ENCODE peak calls at places on chromosomes 4 and X, in nine cellular contexts. One of them, this sample, is unnamed.

GRCh38 chrX:12975670-12975965 is 708 bp downstream of the TMSB4X start:
- DNase-seq in fibroblast of lung: no peak
- DNase-seq in spleen: peak; percentile 90
- DNase-seq in BE2C: no peak
- DNase-seq in aorta: peak; percentile 79
- DNase-seq in ascending aorta: no peak
- DNase-seq in mucosa of descending colon: peak; percentile 45
- DNase-seq in adipocyte: no peak
- DNase-seq in prostate gland: no peak
- DNase-seq in this sample: no peak

GRCh38 chrX:40240844-40241243 is 143.1 kb upstream of the BCOR start:
- DNase-seq in BE2C: no peak
- DNase-seq in aorta: no peak
- DNase-seq in spleen: no peak
- DNase-seq in ascending aorta: no peak
- DNase-seq in mucosa of descending colon: no peak
- DNase-seq in prostate gland: no peak
- DNase-seq in adipocyte: no peak
- DNase-seq in fibroblast of lung: no peak
- DNase-seq in this sample: no peak

GRCh38 chrX:118724775-118725174 is 2.6 kb upstream of the IL13RA1 start:
- DNase-seq in spleen: no peak
- DNase-seq in ascending aorta: no peak
- DNase-seq in prostate gland: no peak
- DNase-seq in aorta: no peak
- DNase-seq in fibroblast of lung: peak; percentile 42
- DNase-seq in BE2C: no peak
- DNase-seq in mucosa of descending colon: peak; percentile 23
- DNase-seq in adipocyte: no peak
- DNase-seq in this sample: no peak

GRCh38 chr4:183860726-183861125 is 44.4 kb upstream of the STOX2 start:
- DNase-seq in adipocyte: no peak
- DNase-seq in prostate gland: peak; percentile 76
- DNase-seq in aorta: no peak
- DNase-seq in ascending aorta: no peak
- DNase-seq in fibroblast of lung: no peak
- DNase-seq in BE2C: no peak
- DNase-seq in mucosa of descending colon: no peak
- DNase-seq in spleen: no peak
- DNase-seq in this sample: no peak

GRCh38 chrX:109954955-109955354 is 48.0 kb upstream of the TMEM164 start:
- DNase-seq in adipocyte: no peak
- DNase-seq in aorta: no peak
- DNase-seq in prostate gland: no peak
- DNase-seq in spleen: no peak
- DNase-seq in mucosa of descending colon: no peak
- DNase-seq in ascending aorta: no peak
- DNase-seq in BE2C: no peak
- DNase-seq in fibroblast of lung: no peak
- DNase-seq in this sample: no peak

GRCh38 chr4:140004580-140005314 is 149.2 kb downstream of the MAML3 start:
- DNase-seq in aorta: peak; percentile 83
- DNase-seq in adipocyte: peak; percentile 83
- DNase-seq in spleen: no peak
- DNase-seq in prostate gland: peak; percentile 65
- DNase-seq in mucosa of descending colon: no peak
- DNase-seq in ascending aorta: no peak
- DNase-seq in fibroblast of lung: peak; percentile 51
- DNase-seq in BE2C: peak; percentile 84
- DNase-seq in this sample: no peak

GRCh38 chrX:86148024-86148511 is at the start of gene DACH2:
- DNase-seq in mucosa of descending colon: peak; percentile 60
- DNase-seq in spleen: peak; percentile 83
- DNase-seq in BE2C: peak; percentile 73
- DNase-seq in ascending aorta: peak; percentile 18
- DNase-seq in prostate gland: peak; percentile 75
- DNase-seq in aorta: peak; percentile 90
- DNase-seq in fibroblast of lung: peak; percentile 78
- DNase-seq in adipocyte: peak; percentile 66
- DNase-seq in this sample: peak; percentile 12

GRCh38 chr4:41505161-41505653 is 32.8 kb upstream of the LIMCH1 start:
- DNase-seq in spleen: no peak
- DNase-seq in adipocyte: peak; percentile 10
- DNase-seq in BE2C: peak; percentile 68
- DNase-seq in aorta: peak; percentile 77
- DNase-seq in ascending aorta: peak; percentile 21
- DNase-seq in mucosa of descending colon: no peak
- DNase-seq in prostate gland: no peak
- DNase-seq in fibroblast of lung: peak; percentile 45
- DNase-seq in this sample: no peak

GRCh38 chrX:130378008-130378669 is 7.3 kb downstream of the GPR119 start:
- DNase-seq in adipocyte: no peak
- DNase-seq in spleen: no peak
- DNase-seq in aorta: no peak
- DNase-seq in mucosa of descending colon: no peak
- DNase-seq in prostate gland: no peak
- DNase-seq in fibroblast of lung: no peak
- DNase-seq in BE2C: no peak
- DNase-seq in ascending aorta: no peak
- DNase-seq in this sample: no peak

GRCh38 chrX:53449632-53450031 is 15.5 kb upstream of the HSD17B10 start:
- DNase-seq in adipocyte: no peak
- DNase-seq in ascending aorta: no peak
- DNase-seq in spleen: no peak
- DNase-seq in mucosa of descending colon: no peak
- DNase-seq in BE2C: no peak
- DNase-seq in aorta: no peak
- DNase-seq in fibroblast of lung: no peak
- DNase-seq in prostate gland: no peak
- DNase-seq in this sample: no peak

GRCh38 chr4:70749313-70749712 is 27.5 kb downstream of the RUFY3 start:
- DNase-seq in ascending aorta: no peak
- DNase-seq in BE2C: no peak
- DNase-seq in spleen: no peak
- DNase-seq in fibroblast of lung: no peak
- DNase-seq in aorta: no peak
- DNase-seq in adipocyte: no peak
- DNase-seq in mucosa of descending colon: no peak
- DNase-seq in prostate gland: no peak
- DNase-seq in this sample: no peak

GRCh38 chr4:140049024-140049923 is 104.7 kb downstream of the MAML3 start:
- DNase-seq in BE2C: peak; percentile 85
- DNase-seq in spleen: peak; percentile 80
- DNase-seq in fibroblast of lung: peak; percentile 59
- DNase-seq in adipocyte: peak; percentile 33
- DNase-seq in mucosa of descending colon: peak; percentile 67
- DNase-seq in aorta: no peak
- DNase-seq in prostate gland: peak; percentile 71
- DNase-seq in ascending aorta: peak; percentile 18
- DNase-seq in this sample: peak; percentile 58

GRCh38 chrX:153519569-153520285 is 2.3 kb downstream of the ATP2B3 start:
- DNase-seq in BE2C: no peak
- DNase-seq in ascending aorta: no peak
- DNase-seq in fibroblast of lung: peak; percentile 6
- DNase-seq in mucosa of descending colon: no peak
- DNase-seq in prostate gland: no peak
- DNase-seq in spleen: no peak
- DNase-seq in adipocyte: peak; percentile 13
- DNase-seq in aorta: no peak
- DNase-seq in this sample: no peak

GRCh38 chr4:16693641-16694040 is 204.8 kb downstream of the LDB2 start:
- DNase-seq in BE2C: no peak
- DNase-seq in fibroblast of lung: no peak
- DNase-seq in adipocyte: no peak
- DNase-seq in prostate gland: no peak
- DNase-seq in aorta: no peak
- DNase-seq in ascending aorta: no peak
- DNase-seq in mucosa of descending colon: no peak
- DNase-seq in spleen: no peak
- DNase-seq in this sample: no peak

GRCh38 chrX:101462892-101463291 is 22.4 kb upstream of the ARMCX4 start:
- DNase-seq in ascending aorta: no peak
- DNase-seq in mucosa of descending colon: peak; percentile 7
- DNase-seq in adipocyte: peak; percentile 36
- DNase-seq in prostate gland: peak; percentile 4
- DNase-seq in aorta: no peak
- DNase-seq in BE2C: peak; percentile 11
- DNase-seq in fibroblast of lung: peak; percentile 29
- DNase-seq in spleen: no peak
- DNase-seq in this sample: no peak

GRCh38 chr4:20320232-20320631 is 68.5 kb downstream of the SLIT2 start:
- DNase-seq in BE2C: no peak
- DNase-seq in ascending aorta: no peak
- DNase-seq in adipocyte: no peak
- DNase-seq in mucosa of descending colon: no peak
- DNase-seq in spleen: no peak
- DNase-seq in aorta: no peak
- DNase-seq in fibroblast of lung: no peak
- DNase-seq in prostate gland: no peak
- DNase-seq in this sample: no peak

GRCh38 chrX:45363596-45363995 is 162.9 kb upstream of the DIPK2B start:
- DNase-seq in aorta: no peak
- DNase-seq in mucosa of descending colon: no peak
- DNase-seq in adipocyte: no peak
- DNase-seq in spleen: no peak
- DNase-seq in BE2C: no peak
- DNase-seq in fibroblast of lung: no peak
- DNase-seq in prostate gland: no peak
- DNase-seq in ascending aorta: no peak
- DNase-seq in this sample: no peak

GRCh38 chrX:45372151-45372550 is 171.5 kb upstream of the DIPK2B start:
- DNase-seq in adipocyte: no peak
- DNase-seq in BE2C: no peak
- DNase-seq in mucosa of descending colon: no peak
- DNase-seq in fibroblast of lung: no peak
- DNase-seq in aorta: no peak
- DNase-seq in ascending aorta: no peak
- DNase-seq in spleen: no peak
- DNase-seq in prostate gland: no peak
- DNase-seq in this sample: no peak

GRCh38 chrX:45368705-45369104 is 168.0 kb upstream of the DIPK2B start:
- DNase-seq in BE2C: no peak
- DNase-seq in mucosa of descending colon: no peak
- DNase-seq in prostate gland: no peak
- DNase-seq in aorta: no peak
- DNase-seq in ascending aorta: no peak
- DNase-seq in adipocyte: no peak
- DNase-seq in fibroblast of lung: no peak
- DNase-seq in spleen: no peak
- DNase-seq in this sample: no peak
- H3K4me1 ChIP-seq in BE2C: no peaks in the 10 kb centered on the region
- H3K4me1 ChIP-seq in mucosa of descending colon: no peaks in the 10 kb centered on the region
- H3K4me1 ChIP-seq in prostate gland: no peaks in the 10 kb centered on the region
- H3K4me1 ChIP-seq in aorta: no peaks in the 10 kb centered on the region
- H3K4me1 ChIP-seq in ascending aorta: no peaks in the 10 kb centered on the region
- H3K4me1 ChIP-seq in adipocyte: no peaks in the 10 kb centered on the region
- H3K4me1 ChIP-seq in fibroblast of lung: no peaks in the 10 kb centered on the region
- H3K4me1 ChIP-seq in spleen: no peaks in the 10 kb centered on the region
- H3K4me1 ChIP-seq in this sample: no peaks in the 10 kb centered on the region

GRCh38 chrX:33178218-33178617 is 33.1 kb downstream of the DMD start:
- DNase-seq in prostate gland: no peak
- DNase-seq in ascending aorta: no peak
- DNase-seq in spleen: no peak
- DNase-seq in aorta: no peak
- DNase-seq in fibroblast of lung: no peak
- DNase-seq in BE2C: no peak
- DNase-seq in adipocyte: no peak
- DNase-seq in mucosa of descending colon: no peak
- DNase-seq in this sample: no peak
- H3K9me3 ChIP-seq in prostate gland: no peaks in the 10 kb centered on the region
- H3K9me3 ChIP-seq in ascending aorta: no peaks in the 10 kb centered on the region
- H3K9me3 ChIP-seq in spleen: no peaks in the 10 kb centered on the region
- H3K9me3 ChIP-seq in aorta: no peaks in the 10 kb centered on the region
- H3K9me3 ChIP-seq in fibroblast of lung: no peaks in the 10 kb centered on the region
- H3K9me3 ChIP-seq in BE2C: no peaks in the 10 kb centered on the region
- H3K9me3 ChIP-seq in adipocyte: no peaks in the 10 kb centered on the region
- H3K9me3 ChIP-seq in mucosa of descending colon: no peaks in the 10 kb centered on the region
- H3K9me3 ChIP-seq in this sample: no peaks in the 10 kb centered on the region

GRCh38 chr4:1222938-1223690 is 25.8 kb downstream of the CTBP1 start:
- DNase-seq in spleen: no peak
- DNase-seq in fibroblast of lung: no peak
- DNase-seq in prostate gland: no peak
- DNase-seq in BE2C: no peak
- DNase-seq in aorta: no peak
- DNase-seq in ascending aorta: no peak
- DNase-seq in mucosa of descending colon: no peak
- DNase-seq in adipocyte: no peak
- DNase-seq in this sample: no peak
- H3K36me3 ChIP-seq in spleen: peaks cover 5% of the 10 kb centered on the region
- H3K36me3 ChIP-seq in fibroblast of lung: peaks cover 48% of the 10 kb centered on the region
- H3K36me3 ChIP-seq in prostate gland: peaks cover 11% of the 10 kb centered on the region
- H3K36me3 ChIP-seq in BE2C: peaks cover 65% of the 10 kb centered on the region
- H3K36me3 ChIP-seq in aorta: peaks cover 21% of the 10 kb centered on the region
- H3K36me3 ChIP-seq in ascending aorta: peaks cover 76% of the 10 kb centered on the region
- H3K36me3 ChIP-seq in mucosa of descending colon: peaks cover 4% of the 10 kb centered on the region
- H3K36me3 ChIP-seq in adipocyte: peaks cover 59% of the 10 kb centered on the region
- H3K36me3 ChIP-seq in this sample: peaks cover 32% of the 10 kb centered on the region

DNA sequence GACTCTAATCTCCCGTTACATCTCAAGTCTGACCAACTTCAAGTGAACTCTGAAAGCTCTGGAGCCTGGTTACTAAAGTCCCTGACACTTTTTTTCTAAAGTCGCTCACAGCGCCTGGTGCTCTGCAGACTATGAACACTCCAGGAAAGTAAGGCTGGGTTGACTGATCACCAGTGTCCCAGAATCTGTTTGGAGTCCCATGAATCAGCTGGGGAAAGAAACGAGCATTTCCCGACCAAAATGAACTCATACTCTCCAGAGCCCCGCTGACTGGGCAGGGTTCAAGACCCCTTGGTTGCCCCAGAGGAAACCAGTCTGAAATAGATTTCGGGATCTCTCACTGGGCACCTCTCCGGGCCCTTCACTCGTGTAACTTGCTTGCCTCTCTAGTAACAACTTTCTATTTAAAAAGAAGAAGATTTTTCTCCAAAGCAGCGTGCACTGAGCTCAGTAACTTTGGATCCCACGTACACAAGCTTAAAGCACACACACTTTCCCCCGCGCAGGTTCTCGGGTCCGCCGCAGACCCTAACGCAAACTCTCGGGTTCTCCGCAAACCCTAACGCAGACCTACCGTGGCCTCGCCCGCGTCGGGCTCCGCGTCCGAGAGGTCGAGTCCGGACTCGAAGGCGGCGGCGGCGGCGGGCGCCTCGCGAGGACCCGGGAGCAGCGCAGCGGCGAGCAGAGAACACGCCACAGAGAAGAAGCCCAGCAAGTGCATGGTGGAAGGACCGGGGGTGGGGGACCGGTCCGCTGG is 953 bp downstream of the VEGFC start:
- DNase-seq in mucosa of descending colon: no peak
- DNase-seq in fibroblast of lung: peak; percentile 75
- DNase-seq in ascending aorta: no peak
- DNase-seq in spleen: peak; percentile 69
- DNase-seq in adipocyte: peak; percentile 79
- DNase-seq in prostate gland: no peak
- DNase-seq in aorta: peak; percentile 79
- DNase-seq in BE2C: peak; percentile 43
- DNase-seq in this sample: no peak
- H3K4me1 ChIP-seq in mucosa of descending colon: no peaks in the 10 kb centered on the region
- H3K4me1 ChIP-seq in fibroblast of lung: peaks cover 9% of the 10 kb centered on the region
- H3K4me1 ChIP-seq in ascending aorta: peaks cover 3% of the 10 kb centered on the region
- H3K4me1 ChIP-seq in spleen: peaks cover 16% of the 10 kb centered on the region
- H3K4me1 ChIP-seq in adipocyte: peaks cover 51% of the 10 kb centered on the region
- H3K4me1 ChIP-seq in prostate gland: no peaks in the 10 kb centered on the region
- H3K4me1 ChIP-seq in aorta: no peaks in the 10 kb centered on the region
- H3K4me1 ChIP-seq in BE2C: no peaks in the 10 kb centered on the region
- H3K4me1 ChIP-seq in this sample: no peaks in the 10 kb centered on the region

This sample was measured in CD8-positive, alpha-beta T cell.